ENCODE peak calls at places on chromosomes 13 and 19, in six cellular contexts. L, S, X, P, A and I are unnamed samples.

GRCh38 chr19:13076787-13077186 is 25.9 kb downstream of the LYL1 start:
- DNase-seq in L (no peak), S (no peak), X (no peak), P (no peak), A (no peak), I (no peak)

GRCh38 chr13:111210488-111210887 is 95.4 kb downstream of the ARHGEF7 start:
- DNase-seq in L (no peak), S (peak), X (peak), P (no peak), A (peak), I (no peak)

GRCh38 chr19:56869886-56870285 is 29.4 kb upstream of the PEG3 start:
- DNase-seq in L (no peak), S (no peak), X (no peak), P (no peak), A (no peak), I (no peak)

GRCh38 chr13:97239943-97240788 is 18.0 kb downstream of the MBNL2 start:
- DNase-seq in L (no peak), S (no peak), X (no peak), P (no peak), A (no peak), I (no peak)

GRCh38 chr13:106348032-106348431 is 187.4 kb downstream of the EFNB2 start:
- DNase-seq in L (no peak), S (peak), X (peak), P (no peak), A (peak), I (no peak)

GRCh38 chr19:33175886-33176669 is 18.1 kb upstream of the LRP3 start:
- DNase-seq in L (peak), S (peak), X (no peak), P (peak), A (no peak), I (no peak)

GRCh38 chr13:76928456-76928855 is 19.9 kb upstream of the ACOD1 start:
- DNase-seq in L (no peak), S (no peak), X (no peak), P (no peak), A (no peak), I (no peak)

GRCh38 chr13:75687145-75687763 is 51.1 kb downstream of the LMO7 start:
- DNase-seq in L (no peak), S (no peak), X (peak), P (peak), A (peak), I (peak)

GRCh38 chr19:13492128-13492527 is 14.2 kb downstream of the CACNA1A start:
- DNase-seq in L (no peak), S (no peak), X (no peak), P (no peak), A (no peak), I (no peak)

GRCh38 chr19:5257155-5258045 is 83.2 kb downstream of the PTPRS start:
- DNase-seq in L (no peak), S (no peak), X (no peak), P (no peak), A (no peak), I (no peak)

GRCh38 chr13:94389544-94390351 is 89.7 kb downstream of the DCT start:
- DNase-seq in L (no peak), S (no peak), X (no peak), P (no peak), A (no peak), I (no peak)